ENCODE peak calls at places on chromosome 22, in four cellular contexts. O is WTC11, C is K562, P is SK-N-SH. D is an unnamed sample.

GRCh38 chr22:41078975-41079374 is 13.4 kb upstream of the EP300 start:
- DNase-seq in O (no peak), C (no peak), P (no peak), D (no peak)

GRCh38 chr22:47337161-47337621 is 574.7 kb downstream of the TBC1D22A start:
- DNase-seq in O (no peak), C (no peak), P (no peak), D (no peak)

GRCh38 chr22:17827466-17827865 is 53.2 kb upstream of the BID start:
- DNase-seq in O (no peak), C (no peak), P (no peak), D (no peak)

GRCh38 chr22:48503876-48504275 is 1323.8 kb downstream of the BRD1 start:
- DNase-seq in O (no peak), C (no peak), P (no peak), D (no peak)

GRCh38 chr22:16956290-16956689 is 51.7 kb downstream of the GAB4 start:
- DNase-seq in O (no peak), C (no peak), P (no peak), D (no peak)

GRCh38 chr22:50612715-50613221 is 12.2 kb downstream of the MAPK8IP2 start:
- DNase-seq in O (peak; percentile 51), C (peak; percentile 87), P (peak; percentile 89), D (no peak)

GRCh38 chr22:22351366-22351765 is 106.8 kb downstream of the VPREB1 start:
- DNase-seq in O (no peak), C (no peak), P (no peak), D (no peak)

GRCh38 chr22:35140879-35141745 is 75.2 kb downstream of the ISX start:
- DNase-seq in O (peak; percentile 81), C (peak; percentile 45), P (peak; percentile 23), D (no peak)

GRCh38 chr22:49519117-49519737 is 308.4 kb downstream of the BRD1 start:
- DNase-seq in O (no peak), C (no peak), P (no peak), D (no peak)

GRCh38 chr22:34105461-34106062 is 185.3 kb upstream of the LARGE1 start:
- DNase-seq in O (peak; percentile 88), C (no peak), P (peak; percentile 40), D (no peak)

GRCh38 chr22:28075260-28075981 is 156.4 kb upstream of the PITPNB start:
- DNase-seq in O (no peak), C (no peak), P (no peak), D (no peak)

DNA sequence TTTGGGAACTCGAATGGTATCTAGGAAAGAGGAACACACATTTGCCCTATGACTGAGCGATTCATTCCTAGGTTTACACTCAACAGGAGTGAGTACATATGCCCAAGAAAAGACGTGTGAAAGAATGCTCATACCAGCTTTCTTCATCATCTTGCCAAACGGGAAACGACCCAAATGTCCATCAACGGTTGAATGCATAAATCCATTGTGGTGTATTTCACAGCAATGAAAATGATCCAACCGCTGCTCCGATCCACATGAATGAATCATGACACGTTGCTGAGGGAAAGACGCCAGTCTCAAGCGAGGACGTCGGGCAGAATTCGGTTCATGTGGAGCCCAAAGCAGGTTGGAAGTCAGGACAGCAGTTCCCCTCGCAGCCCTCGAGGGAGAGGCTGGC is 71.5 kb downstream of the CYTH4 start:
- DNase-seq in O (no peak), C (no peak), P (no peak), D (no peak)
- TF ChIP-seq USF1 in O (no peak), C (no peak), P (no peak), D (no peak)

DNA sequence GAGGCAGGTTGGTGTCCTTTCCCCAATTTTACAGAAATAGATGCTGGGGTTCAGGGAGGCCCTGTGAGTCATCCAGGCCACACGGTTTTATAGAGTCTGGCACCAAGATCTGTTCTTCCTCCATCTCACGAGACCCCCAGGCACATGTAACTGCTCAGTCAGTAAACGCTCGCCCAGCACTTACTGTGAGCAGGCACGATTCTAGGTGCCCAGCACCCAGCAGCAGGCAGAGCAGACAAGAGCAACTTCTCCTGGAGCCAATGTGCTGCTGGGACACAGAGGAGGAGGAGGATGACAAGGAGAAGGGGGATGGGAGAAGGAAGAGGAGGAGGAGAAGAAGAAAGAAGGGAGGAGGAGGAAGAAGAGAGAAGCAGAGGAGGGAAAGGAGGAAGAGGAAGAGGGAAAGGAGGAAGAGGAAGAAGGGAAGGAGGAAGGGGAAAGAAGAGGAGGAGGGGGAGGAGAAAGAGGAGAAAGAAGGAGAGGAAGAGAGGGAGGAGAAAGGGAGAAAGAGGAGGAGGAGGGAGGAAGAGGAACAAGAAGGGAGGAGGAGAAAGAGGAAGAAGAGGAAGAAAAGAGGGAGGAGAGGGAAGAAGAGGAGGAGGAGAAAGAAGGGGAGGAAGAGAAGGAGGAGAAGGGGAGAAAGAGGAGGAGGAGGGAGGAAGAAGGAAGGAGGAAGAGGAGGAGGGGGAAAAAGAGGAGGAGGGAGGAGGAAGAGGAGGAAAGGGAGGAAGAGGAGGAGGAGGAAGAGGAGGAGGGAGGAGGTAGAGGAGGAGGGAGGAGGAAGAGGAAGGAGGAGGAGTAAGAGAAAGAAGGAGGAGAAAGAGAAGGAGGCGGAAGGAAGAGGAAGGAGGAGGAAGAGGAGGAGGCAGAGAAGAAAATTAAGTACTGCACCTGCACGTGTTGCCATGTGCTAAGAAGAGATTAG is 77.6 kb upstream of the RTL6 start:
- DNase-seq in O (no peak), C (no peak), P (peak; percentile 64), D (no peak)
- TF ChIP-seq USF1 in O (no peak), C (no peak), P (no peak), D (no peak)

DNA sequence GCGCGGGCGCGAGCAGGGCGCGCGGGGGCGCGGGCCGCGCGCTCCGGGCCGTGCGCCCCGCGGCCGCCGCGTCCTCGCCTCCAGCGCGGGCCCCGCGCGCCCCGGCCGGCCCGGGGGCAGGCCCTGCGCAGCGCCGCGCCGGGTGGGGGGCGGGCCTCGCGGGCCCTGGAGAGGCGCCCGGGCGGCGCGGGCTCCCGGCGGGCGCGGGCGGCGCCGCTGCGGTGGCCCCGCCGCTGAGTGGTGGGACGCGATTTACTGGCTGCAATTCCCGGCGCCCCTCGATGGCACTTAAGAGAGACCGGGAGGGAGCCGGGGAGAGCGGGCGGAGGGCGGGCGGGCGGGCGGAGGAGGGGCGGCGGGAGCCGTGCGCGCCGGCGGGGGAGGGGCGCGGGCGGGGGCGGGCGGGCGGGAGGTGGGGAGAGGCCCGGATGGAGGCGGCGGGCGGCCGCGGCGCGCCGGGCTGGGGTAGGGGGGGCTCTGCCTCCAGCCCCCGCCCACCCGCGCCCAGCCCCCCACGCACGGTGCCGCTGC is 73.2 kb upstream of the TCF20 start:
- DNase-seq in O (no peak), C (peak; percentile 82), P (peak; percentile 80), D (no peak)
- TF ChIP-seq USF1 in O (no peak), C (no peak), P (no peak), D (no peak)

GRCh38 chr22:30486118-30486517 is 14.3 kb upstream of the SEC14L3 start:
- DNase-seq in O (no peak), C (no peak), P (no peak), D (no peak)

GRCh38 chr22:30485362-30485988 is 13.7 kb upstream of the SEC14L3 start:
- DNase-seq in O (peak; percentile 84), C (peak; percentile 91), P (peak; percentile 92), D (peak; percentile 5)

GRCh38 chr22:30486661-30487115 is 14.9 kb upstream of the SEC14L3 start:
- DNase-seq in O (no peak), C (no peak), P (no peak), D (no peak)

GRCh38 chr22:30481711-30482110 is 9.9 kb upstream of the SEC14L3 start:
- DNase-seq in O (no peak), C (peak; percentile 18), P (no peak), D (no peak)

GRCh38 chr22:30483169-30483568 is 11.4 kb upstream of the SEC14L3 start:
- DNase-seq in O (no peak), C (no peak), P (no peak), D (no peak)
- TF ChIP-seq USF1 in O (no peak), C (no peak), P (no peak), D (no peak)

DNA sequence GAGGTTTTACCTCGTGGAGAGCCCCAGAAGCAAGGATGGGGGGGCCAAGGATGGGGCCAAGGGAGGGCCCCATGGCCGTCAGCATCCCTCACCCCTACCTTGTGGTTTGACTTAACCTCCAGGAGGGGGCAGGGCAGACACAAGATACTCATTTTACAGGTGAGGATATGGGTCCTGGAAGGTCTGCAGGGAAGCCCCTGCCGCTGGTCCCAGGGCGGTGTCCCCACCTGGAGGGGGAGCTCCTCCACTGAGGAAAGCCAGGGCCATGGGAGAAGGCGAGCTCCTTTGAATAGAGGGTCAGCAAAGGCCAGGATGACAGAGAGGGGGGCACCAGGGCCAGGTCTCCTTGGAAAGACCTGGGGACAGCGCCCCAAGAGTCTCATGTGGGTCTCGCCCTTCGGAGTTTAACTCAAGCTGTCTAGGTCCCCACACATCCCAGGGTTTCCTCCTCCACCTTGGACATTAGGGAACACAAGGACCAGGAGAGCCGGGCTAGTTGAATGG is 5.9 kb upstream of the ADORA2A start:
- DNase-seq in O (peak; percentile 86), C (peak; percentile 44), P (peak; percentile 56), D (no peak)
- TF ChIP-seq USF1 in O (no peak), C (no peak), P (no peak), D (no peak)

GRCh38 chr22:19873960-19874306 is 19.3 kb upstream of the GNB1L start:
- DNase-seq in O (no peak), C (no peak), P (peak; percentile 15), D (no peak)

GRCh38 chr22:19875531-19876313 is 21.0 kb upstream of the GNB1L start:
- DNase-seq in O (peak; percentile 7), C (peak; percentile 77), P (peak; percentile 42), D (no peak)

GRCh38 chr22:19874307-19875060 is 19.8 kb upstream of the GNB1L start:
- DNase-seq in O (peak; percentile 12), C (no peak), P (peak; percentile 31), D (no peak)

GRCh38 chr22:19876314-19876940 is 21.8 kb upstream of the GNB1L start:
- DNase-seq in O (peak; percentile 8), C (no peak), P (peak; percentile 94), D (no peak)

DNA sequence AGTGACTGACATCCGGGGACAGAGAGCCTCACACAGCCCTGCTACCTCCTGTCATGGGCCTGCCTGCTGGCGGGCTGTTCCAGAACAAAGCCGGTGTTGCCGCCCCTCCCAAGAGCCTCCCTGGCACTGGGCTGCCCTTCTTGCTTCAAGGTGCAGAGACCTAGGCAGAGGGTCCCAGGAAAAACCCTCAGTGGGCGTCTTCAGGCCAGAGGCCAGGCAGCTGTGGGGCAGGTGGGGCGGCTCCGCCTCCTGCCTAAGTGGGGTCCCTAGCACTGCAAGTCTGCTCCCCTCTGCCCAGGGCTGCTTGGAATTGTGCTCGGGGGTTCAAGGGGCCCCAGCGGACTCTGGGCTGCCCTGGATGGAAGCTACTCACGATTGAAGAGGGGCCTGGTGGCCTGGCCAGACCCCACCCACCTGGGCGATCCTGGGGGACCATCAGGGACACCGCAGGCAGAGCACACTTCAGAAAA is 20.4 kb upstream of the GNB1L start:
- DNase-seq in O (no peak), C (no peak), P (no peak), D (no peak)
- TF ChIP-seq USF1 in O (no peak), C (no peak), P (no peak), D (no peak)